ENCODE peak calls at places on chromosomes 6 and 20, in six cellular contexts. I is HCT116; X is DND-41; D is A549; H is CD8-positive, alpha-beta T cell; A is right cardiac atrium. L is an unnamed sample.

GRCh38 chr6:117615981-117616961 is 14.0 kb upstream of the GOPC start:
- DNase-seq in I (no peak), X (no peak), D (no peak), H (peak; percentile 25), A (no peak), L (peak; percentile 27)

GRCh38 chr20:23116301-23117089 is 30.4 kb upstream of the CD93 start:
- DNase-seq in I (no peak), X (peak; percentile 62), D (no peak), H (no peak), A (no peak), L (no peak)

GRCh38 chr6:32807020-32807580 is 9.7 kb downstream of the HLA-DOB start:
- DNase-seq in I (no peak), X (peak; percentile 54), D (no peak), H (no peak), A (peak; percentile 32), L (no peak)

GRCh38 chr6:156731436-156731835 is 45.7 kb upstream of the ARID1B start:
- DNase-seq in I (peak; percentile 63), X (no peak), D (peak; percentile 12), H (no peak), A (no peak), L (no peak)

GRCh38 chr6:23659125-23659524 is 466.9 kb upstream of the NRSN1 start:
- DNase-seq in I (no peak), X (no peak), D (peak; percentile 1), H (no peak), A (no peak), L (no peak)

GRCh38 chr6:86581833-86582232 is 355.5 kb upstream of the HTR1E start:
- DNase-seq in I (peak; percentile 31), X (no peak), D (no peak), H (no peak), A (no peak), L (no peak)

GRCh38 chr6:11120273-11121005 is 8.9 kb upstream of the ERVFRD-1 start:
- DNase-seq in I (no peak), X (no peak), D (no peak), H (no peak), A (no peak), L (no peak)

GRCh38 chr20:33945391-33946079 is 48.2 kb upstream of the RALY start:
- DNase-seq in I (no peak), X (no peak), D (peak; percentile 11), H (no peak), A (no peak), L (no peak)

GRCh38 chr20:63539441-63540370 is 2.5 kb upstream of the PTK6 start:
- DNase-seq in I (no peak), X (no peak), D (no peak), H (no peak), A (no peak), L (no peak)

GRCh38 chr6:118377711-118378414 is 170.2 kb upstream of the PLN start:
- DNase-seq in I (no peak), X (peak; percentile 22), D (no peak), H (no peak), A (peak; percentile 70), L (no peak)

GRCh38 chr6:73879894-73880293 is 183.9 kb downstream of the CD109 start:
- DNase-seq in I (no peak), X (no peak), D (no peak), H (no peak), A (no peak), L (no peak)

GRCh38 chr6:54440549-54440948 is 132.3 kb downstream of the TINAG start:
- DNase-seq in I (no peak), X (no peak), D (peak; percentile 1), H (no peak), A (no peak), L (no peak)

GRCh38 chr20:44707259-44707580 is 7.9 kb upstream of the CCN5 start:
- DNase-seq in I (no peak), X (no peak), D (no peak), H (no peak), A (no peak), L (no peak)

GRCh38 chr6:43671801-43672690 is 15.5 kb downstream of the MRPS18A start:
- DNase-seq in I (no peak), X (no peak), D (no peak), H (no peak), A (peak; percentile 56), L (no peak)
- H3K27ac ChIP-seq in I (no peak overlapping the region), X (no peak overlapping the region), D (no peak overlapping the region), H (no peak overlapping the region), A (no peak overlapping the region), L (no peak overlapping the region)

GRCh38 chr6:148359228-148359627 is 16.6 kb downstream of the SASH1 start:
- DNase-seq in I (no peak), X (no peak), D (no peak), H (no peak), A (no peak), L (no peak)

GRCh38 chr6:148364056-148364844 is 21.6 kb downstream of the SASH1 start:
- DNase-seq in I (no peak), X (no peak), D (no peak), H (no peak), A (no peak), L (no peak)

GRCh38 chr6:148358196-148358785 is 15.7 kb downstream of the SASH1 start:
- DNase-seq in I (no peak), X (no peak), D (no peak), H (no peak), A (no peak), L (no peak)
- H3K27ac ChIP-seq in I (no peak overlapping the region), X (no peak overlapping the region), D (no peak overlapping the region), H (no peak overlapping the region), A (no peak overlapping the region), L (no peak overlapping the region)

GRCh38 chr6:170137911-170138910 is 152.7 kb downstream of the DLL1 start:
- DNase-seq in I (no peak), X (no peak), D (no peak), H (peak; percentile 2), A (peak; percentile 41), L (no peak)
- H3K27ac ChIP-seq in I (no peak overlapping the region), X (no peak overlapping the region), D (no peak overlapping the region), H (no peak overlapping the region), A (peak overlapping the region; percentile 65), L (no peak overlapping the region)

GRCh38 chr6:34316442-34317171 is 67.8 kb upstream of the SMIM29 start:
- DNase-seq in I (no peak), X (no peak), D (no peak), H (no peak), A (no peak), L (no peak)

GRCh38 chr6:34315780-34316179 is 67.0 kb upstream of the SMIM29 start:
- DNase-seq in I (no peak), X (no peak), D (no peak), H (no peak), A (no peak), L (peak; percentile 41)

GRCh38 chr6:34318492-34319470 is 70.0 kb upstream of the SMIM29 start:
- DNase-seq in I (no peak), X (no peak), D (no peak), H (no peak), A (no peak), L (no peak)

GRCh38 chr6:34317882-34318491 is 69.2 kb upstream of the SMIM29 start:
- DNase-seq in I (no peak), X (no peak), D (no peak), H (no peak), A (no peak), L (no peak)

GRCh38 chr6:34317172-34317477 is 68.3 kb upstream of the SMIM29 start:
- DNase-seq in I (no peak), X (no peak), D (no peak), H (no peak), A (no peak), L (no peak)
- H3K27ac ChIP-seq in I (no peak overlapping the region), X (no peak overlapping the region), D (no peak overlapping the region), H (no peak overlapping the region), A (no peak overlapping the region), L (no peak overlapping the region)

GRCh38 chr6:20235041-20235440 is 22.8 kb upstream of the MBOAT1 start:
- DNase-seq in I (no peak), X (no peak), D (no peak), H (no peak), A (no peak), L (no peak)

GRCh38 chr6:20234136-20234535 is 21.9 kb upstream of the MBOAT1 start:
- DNase-seq in I (no peak), X (no peak), D (no peak), H (no peak), A (no peak), L (no peak)

GRCh38 chr6:20237677-20238460 is 25.6 kb upstream of the MBOAT1 start:
- DNase-seq in I (no peak), X (peak; percentile 11), D (no peak), H (no peak), A (no peak), L (no peak)

GRCh38 chr6:20236899-20237600 is 24.8 kb upstream of the MBOAT1 start:
- DNase-seq in I (no peak), X (no peak), D (peak; percentile 9), H (no peak), A (no peak), L (no peak)

DNA sequence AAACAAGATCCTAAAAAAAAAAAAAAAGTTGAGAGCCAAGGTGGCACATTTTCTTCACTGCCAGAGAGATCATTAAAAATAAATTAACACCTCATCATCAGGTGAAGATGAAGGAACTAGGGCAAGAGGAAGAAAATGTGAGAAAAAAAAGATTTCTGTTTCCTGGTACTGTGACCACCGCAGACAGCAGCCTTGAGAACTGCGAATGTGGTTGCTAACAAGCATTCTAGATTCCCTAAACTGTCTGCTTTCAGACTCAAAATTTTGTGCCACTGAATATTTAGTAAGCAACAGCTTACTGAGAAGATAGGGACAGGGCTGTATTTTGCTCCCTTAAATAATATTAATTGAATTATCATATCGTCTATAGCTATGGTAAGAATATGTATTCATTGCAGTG is 24.1 kb upstream of the MBOAT1 start:
- DNase-seq in I (no peak), X (no peak), D (no peak), H (no peak), A (no peak), L (no peak)
- H3K27ac ChIP-seq in I (no peak overlapping the region), X (no peak overlapping the region), D (no peak overlapping the region), H (no peak overlapping the region), A (no peak overlapping the region), L (no peak overlapping the region)

GRCh38 chr6:68639211-68639610 is 4.1 kb downstream of the ADGRB3 start:
- DNase-seq in I (no peak), X (no peak), D (no peak), H (no peak), A (no peak), L (no peak)

GRCh38 chr6:68639826-68640505 is 4.9 kb downstream of the ADGRB3 start:
- DNase-seq in I (no peak), X (no peak), D (no peak), H (no peak), A (no peak), L (no peak)

GRCh38 chr6:68642081-68642480 is 7.0 kb downstream of the ADGRB3 start:
- DNase-seq in I (no peak), X (no peak), D (no peak), H (no peak), A (no peak), L (no peak)

GRCh38 chr6:68641172-68641571 is 6.1 kb downstream of the ADGRB3 start:
- DNase-seq in I (no peak), X (no peak), D (no peak), H (no peak), A (no peak), L (no peak)

GRCh38 chr6:68640506-68640875 is 5.4 kb downstream of the ADGRB3 start:
- DNase-seq in I (no peak), X (no peak), D (no peak), H (no peak), A (no peak), L (no peak)
- H3K27ac ChIP-seq in I (no peak overlapping the region), X (no peak overlapping the region), D (no peak overlapping the region), H (no peak overlapping the region), A (peak overlapping the region; percentile 50), L (no peak overlapping the region)

GRCh38 chr20:58985656-58986055 is 4.6 kb downstream of the NELFCD start:
- DNase-seq in I (no peak), X (no peak), D (no peak), H (no peak), A (no peak), L (no peak)
- H3K27ac ChIP-seq in I (no peak overlapping the region), X (no peak overlapping the region), D (no peak overlapping the region), H (no peak overlapping the region), A (no peak overlapping the region), L (no peak overlapping the region)